ENCODE peak calls at places on chromosomes 6 and 20, in ten cellular contexts. Y is prostate gland, G is foreskin fibroblast, J is mesothelial cell of epicardium, K is choroid plexus epithelial cell, Q is IMR-90, M is fibroblast of the aortic adventitia, T is colonic mucosa, Z is natural killer cell, X is HFF-Myc. F is an unnamed sample.

GRCh38 chr6:116040980-116041379 is 19.7 kb downstream of the FRK start:
- DNase-seq in T (no peak), K (no peak), M (no peak), Q (no peak), Z (no peak), G (no peak), Y (no peak), J (no peak), X (no peak), F (no peak)

GRCh38 chr6:36897629-36898028 is 11.9 kb downstream of the C6orf89 start:
- DNase-seq in J (no peak), Z (no peak), M (peak), Y (no peak), G (no peak), Q (peak), T (no peak), X (no peak), K (peak), F (no peak)

GRCh38 chr6:7541175-7542064 is at the start of gene DSP:
- DNase-seq in T (peak), Q (no peak), G (no peak), J (peak), Z (no peak), X (no peak), Y (peak), K (peak), M (no peak), F (peak)

GRCh38 chr20:10454135-10454750 is 19.1 kb downstream of the SLX4IP start:
- DNase-seq in T (no peak), J (no peak), K (no peak), Z (no peak), M (no peak), Q (no peak), X (no peak), Y (no peak), G (no peak), F (no peak)

GRCh38 chr20:59308493-59309201 is 8.2 kb downstream of the EDN3 start:
- DNase-seq in M (no peak), K (no peak), G (no peak), Z (no peak), T (peak), Y (no peak), X (no peak), J (no peak), Q (no peak), F (no peak)

GRCh38 chr6:37276916-37277509 is 19.1 kb upstream of the TMEM217 start:
- DNase-seq in M (no peak), Y (no peak), G (no peak), K (no peak), Z (no peak), J (no peak), X (no peak), Q (no peak), T (no peak), F (no peak)

GRCh38 chr20:23086056-23086551 is at the start of gene CD93:
- DNase-seq in J (no peak), M (peak), Q (peak), K (peak), T (no peak), G (no peak), X (no peak), Z (peak), Y (no peak), F (no peak)

GRCh38 chr20:11195899-11196558 is 522.2 kb upstream of the JAG1 start:
- DNase-seq in Y (no peak), Z (no peak), X (no peak), K (peak), Q (peak), M (peak), T (no peak), J (no peak), G (peak), F (no peak)

GRCh38 chr6:112450663-112451062 is 103.5 kb downstream of the RFPL4B start:
- DNase-seq in G (no peak), M (no peak), J (no peak), Y (no peak), X (no peak), Z (no peak), Q (no peak), K (no peak), T (no peak), F (no peak)

GRCh38 chr20:13028001-13028400 is 19.2 kb downstream of the SPTLC3 start:
- DNase-seq in Q (no peak), Y (no peak), J (no peak), T (no peak), Z (no peak), G (no peak), X (no peak), M (peak), K (peak), F (no peak)

GRCh38 chr6:35470663-35471120 is 2.5 kb downstream of the RPL10A start:
- DNase-seq in J (no peak), X (no peak), Z (no peak), M (no peak), Q (no peak), Y (no peak), T (no peak), K (no peak), G (no peak), F (no peak)

GRCh38 chr20:59778615-59779200 is 154.7 kb downstream of the SYCP2 start:
- DNase-seq in G (no peak), K (no peak), X (no peak), M (no peak), Z (peak), Q (no peak), Y (no peak), J (peak), T (peak), F (peak)

GRCh38 chr6:90537723-90538407 is 49.0 kb downstream of the MAP3K7 start:
- DNase-seq in Y (no peak), K (peak), X (no peak), J (no peak), G (peak), Z (no peak), M (peak), T (no peak), Q (no peak), F (no peak)

GRCh38 chr6:145798530-145798929 is 16.1 kb downstream of the FBXO30 start:
- DNase-seq in Z (no peak), X (no peak), K (peak), M (peak), Q (peak), G (no peak), Y (no peak), J (no peak), T (no peak), F (no peak)

GRCh38 chr6:143553337-143553736 is 41.8 kb upstream of the FUCA2 start:
- DNase-seq in X (no peak), G (no peak), J (no peak), Q (no peak), M (no peak), Z (no peak), K (no peak), Y (no peak), T (no peak), F (no peak)

GRCh38 chr20:41081276-41081814 is 52.7 kb downstream of the TOP1 start:
- DNase-seq in Y (no peak), Z (no peak), X (no peak), G (no peak), Q (peak), J (no peak), M (no peak), K (peak), T (no peak), F (no peak)

GRCh38 chr6:2259002-2259494 is 13.6 kb upstream of the GMDS start:
- DNase-seq in G (no peak), K (no peak), Y (no peak), Z (no peak), M (no peak), X (no peak), J (no peak), Q (no peak), T (peak), F (no peak)

GRCh38 chr6:132961122-132961521 is 146.8 kb downstream of the RPS12 start:
- DNase-seq in X (no peak), K (peak), M (peak), Z (no peak), Q (peak), J (no peak), G (peak), T (no peak), Y (no peak), F (no peak)

GRCh38 chr20:4090756-4091331 is 75.5 kb upstream of the RNF24 start:
- DNase-seq in J (no peak), Y (no peak), G (peak), M (peak), X (no peak), Z (no peak), T (no peak), K (peak), Q (peak), F (peak)

GRCh38 chr20:63978319-63979220 is 872 bp downstream of the SAMD10 start:
- DNase-seq in K (peak), Y (peak), J (peak), G (no peak), M (no peak), Q (peak), Z (peak), X (no peak), T (peak), F (peak)

GRCh38 chr6:141260627-141261015 is 872.1 kb upstream of the GJE1 start:
- DNase-seq in T (no peak), K (no peak), M (no peak), Q (no peak), Z (no peak), J (no peak), G (no peak), Y (no peak), X (no peak), F (no peak)

GRCh38 chr6:157954150-157955117 is 27.2 kb upstream of the SYNJ2 start:
- DNase-seq in T (peak), M (peak), G (no peak), Z (no peak), K (peak), X (no peak), J (no peak), Q (peak), Y (peak), F (no peak)

GRCh38 chr6:152110878-152111820 is 303.7 kb downstream of the ESR1 start:
- DNase-seq in Z (no peak), Y (no peak), J (no peak), G (peak), M (peak), K (no peak), X (no peak), Q (no peak), T (no peak), F (no peak)

GRCh38 chr6:156794963-156795362 is 17.8 kb downstream of the ARID1B start:
- DNase-seq in T (no peak), G (no peak), J (no peak), Y (no peak), K (no peak), Q (no peak), Z (no peak), M (no peak), X (no peak), F (no peak)

GRCh38 chr6:128743974-128744765 is 138.8 kb upstream of the LAMA2 start:
- DNase-seq in Z (no peak), M (no peak), Y (no peak), K (no peak), T (no peak), G (no peak), J (no peak), Q (no peak), X (no peak), F (no peak)

GRCh38 chr6:87210979-87211378 is 55.6 kb downstream of the ZNF292 start:
- DNase-seq in T (no peak), Q (no peak), G (no peak), M (no peak), Y (no peak), K (no peak), Z (no peak), J (no peak), X (no peak), F (no peak)

GRCh38 chr6:152696543-152696942 is 1.2 kb upstream of the MYCT1 start:
- DNase-seq in J (no peak), M (peak), G (peak), Q (peak), Y (no peak), T (no peak), K (peak), Z (no peak), X (no peak), F (no peak)

GRCh38 chr20:46695888-46696287 is 6.6 kb upstream of the TP53RK start:
- DNase-seq in X (no peak), Q (peak), Z (no peak), G (no peak), J (no peak), Y (no peak), M (peak), K (peak), T (no peak), F (no peak)

GRCh38 chr6:29702519-29703103 is 20.6 kb upstream of the HLA-F start:
- DNase-seq in Y (no peak), J (peak), T (peak), Z (peak), K (peak), X (no peak), G (no peak), Q (no peak), M (peak), F (no peak)
- TF ChIP-seq CTCF in Y (peak), J (peak), T (no peak), Z (peak), K (peak), X (peak), G (peak), Q (peak), M (peak), F (peak)

DNA sequence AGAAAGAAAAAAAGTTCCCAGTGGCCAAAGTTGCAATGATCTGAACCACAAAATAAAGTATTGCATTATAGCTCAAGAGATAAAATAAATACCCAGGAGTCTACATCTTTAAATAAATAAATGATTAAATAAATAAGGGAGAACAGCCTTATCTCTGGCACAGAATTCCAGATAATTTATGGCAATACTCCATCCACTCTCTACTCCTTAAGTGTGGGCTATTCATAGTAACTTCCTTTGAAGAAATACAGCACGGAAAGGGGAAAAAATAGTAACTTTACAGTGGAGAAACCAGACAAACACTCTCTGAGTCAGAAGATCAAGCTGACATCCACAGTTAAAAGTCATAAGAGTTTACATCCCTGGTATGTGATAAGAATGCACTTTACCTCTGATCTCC is 11.6 kb downstream of the AURKA start:
- DNase-seq in M (peak), Q (peak), G (no peak), Z (no peak), K (peak), T (no peak), J (no peak), X (no peak), Y (no peak), F (no peak)
- TF ChIP-seq CTCF in M (no peak), Q (no peak), G (no peak), Z (no peak), K (no peak), T (no peak), J (no peak), X (no peak), Y (no peak), F (no peak)

GRCh38 chr6:15914553-15914952 is 214.3 kb upstream of the MYLIP start:
- DNase-seq in K (no peak), G (no peak), Q (no peak), J (no peak), X (no peak), Z (no peak), Y (no peak), M (no peak), T (no peak), F (no peak)

GRCh38 chr6:15912505-15912767 is 216.4 kb upstream of the MYLIP start:
- DNase-seq in Z (no peak), K (no peak), J (no peak), Y (no peak), X (no peak), G (no peak), Q (no peak), T (no peak), M (no peak), F (no peak)

GRCh38 chr6:15913001-15913400 is 215.9 kb upstream of the MYLIP start:
- DNase-seq in Z (no peak), Q (no peak), X (no peak), T (no peak), Y (no peak), M (no peak), G (no peak), J (no peak), K (no peak), F (no peak)

GRCh38 chr6:15911753-15912504 is 217.0 kb upstream of the MYLIP start:
- DNase-seq in M (no peak), K (no peak), Z (no peak), J (no peak), X (no peak), T (no peak), G (no peak), Y (no peak), Q (no peak), F (no peak)

DNA sequence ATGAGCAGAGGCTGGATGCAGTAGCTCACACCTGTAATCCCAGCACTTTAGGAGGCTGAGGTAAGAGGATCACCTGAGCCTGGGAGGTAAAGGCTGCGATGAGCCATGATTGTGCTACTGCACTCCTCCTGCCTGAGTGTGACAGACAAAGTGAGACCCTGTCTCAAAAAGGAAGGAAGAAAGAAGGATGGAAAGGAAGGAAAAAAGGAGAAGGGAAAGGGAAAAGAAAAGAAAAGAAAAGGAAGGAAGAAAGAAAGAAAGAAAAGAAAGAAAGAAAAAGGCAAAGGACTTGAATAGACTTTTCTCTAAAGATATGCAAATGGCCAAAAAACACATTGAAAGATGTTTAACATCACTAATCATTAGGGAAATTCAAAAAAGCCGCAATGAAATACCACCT is 215.3 kb upstream of the MYLIP start:
- DNase-seq in Y (no peak), T (no peak), J (no peak), Z (no peak), Q (no peak), M (no peak), G (no peak), K (no peak), X (no peak), F (no peak)
- TF ChIP-seq CTCF in Y (no peak), T (no peak), J (no peak), Z (no peak), Q (no peak), M (no peak), G (no peak), K (no peak), X (no peak), F (no peak)

DNA sequence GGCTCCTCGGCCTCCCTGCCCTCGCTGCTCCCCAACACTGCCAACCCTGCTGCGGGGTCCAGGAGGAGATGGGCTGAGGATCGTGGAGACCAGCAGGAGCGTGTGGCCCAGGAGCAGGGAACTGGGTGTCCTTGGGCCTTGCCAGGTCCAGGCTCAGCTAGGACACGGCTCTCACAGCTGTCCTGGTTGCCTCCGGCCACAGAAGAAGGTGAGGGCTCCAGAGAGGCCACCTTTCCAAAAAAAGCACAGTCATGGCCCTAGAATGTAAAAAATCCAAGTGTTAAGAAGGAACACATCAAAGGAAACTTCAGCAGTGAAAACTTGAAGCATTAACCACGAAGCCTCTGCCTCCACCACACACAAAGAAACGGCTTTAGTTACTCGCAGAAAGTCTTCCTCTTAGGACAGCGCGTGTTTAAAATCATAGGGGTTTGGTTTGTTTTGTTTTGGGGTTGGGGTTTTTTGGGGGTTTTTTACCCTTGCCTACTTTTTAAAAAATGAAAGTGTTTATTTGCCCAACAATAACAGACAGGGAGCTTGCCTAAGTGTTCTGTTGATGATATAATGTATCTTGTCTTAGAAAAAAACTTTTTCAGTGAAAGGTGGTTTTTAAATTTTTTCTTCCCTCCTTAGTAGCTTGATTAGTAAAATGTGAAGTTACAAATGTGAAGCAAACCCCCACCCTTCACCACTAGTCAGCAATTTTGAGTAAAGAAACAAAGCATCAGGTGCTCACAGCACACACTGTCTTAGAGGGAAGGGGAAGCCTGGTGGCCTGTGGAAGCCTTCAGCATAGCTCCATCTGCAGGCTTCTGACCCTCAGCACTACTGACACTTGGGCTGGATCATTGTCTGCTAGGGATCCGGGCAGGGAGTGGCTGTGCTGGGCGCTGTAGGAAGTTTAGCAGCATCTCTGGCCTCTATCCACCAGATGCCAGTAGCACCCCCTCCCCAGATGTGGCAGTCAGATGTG is 60.0 kb downstream of the PTPN1 start:
- DNase-seq in G (no peak), X (no peak), Z (no peak), M (peak), T (no peak), K (peak), Q (peak), J (no peak), Y (no peak), F (no peak)
- TF ChIP-seq CTCF in G (peak), X (peak), Z (no peak), M (peak), T (no peak), K (peak), Q (peak), J (no peak), Y (no peak), F (no peak)

GRCh38 chr20:44537993-44538392 is 16.1 kb upstream of the SERINC3 start:
- DNase-seq in Z (no peak), X (no peak), K (peak), Y (no peak), J (no peak), T (no peak), G (no peak), M (peak), Q (peak), F (no peak)
- TF ChIP-seq CTCF in Z (no peak), X (peak), K (peak), Y (no peak), J (no peak), T (no peak), G (no peak), M (peak), Q (peak), F (no peak)

GRCh38 chr6:73732845-73733675 is 37.1 kb downstream of the CD109 start:
- DNase-seq in K (peak), Z (peak), X (peak), M (peak), G (peak), Q (peak), Y (peak), J (peak), T (peak), F (no peak)
- TF ChIP-seq CTCF in K (peak), Z (peak), X (peak), M (peak), G (peak), Q (peak), Y (peak), J (peak), T (peak), F (peak)

GRCh38 chr20:37329481-37330165 is 16.3 kb upstream of the SRC start:
- DNase-seq in J (no peak), Q (no peak), G (no peak), X (no peak), T (no peak), K (no peak), M (no peak), Y (no peak), Z (no peak), F (no peak)
- TF ChIP-seq CTCF in J (no peak), Q (no peak), G (no peak), X (no peak), T (no peak), K (no peak), M (no peak), Y (no peak), Z (no peak), F (no peak)

DNA sequence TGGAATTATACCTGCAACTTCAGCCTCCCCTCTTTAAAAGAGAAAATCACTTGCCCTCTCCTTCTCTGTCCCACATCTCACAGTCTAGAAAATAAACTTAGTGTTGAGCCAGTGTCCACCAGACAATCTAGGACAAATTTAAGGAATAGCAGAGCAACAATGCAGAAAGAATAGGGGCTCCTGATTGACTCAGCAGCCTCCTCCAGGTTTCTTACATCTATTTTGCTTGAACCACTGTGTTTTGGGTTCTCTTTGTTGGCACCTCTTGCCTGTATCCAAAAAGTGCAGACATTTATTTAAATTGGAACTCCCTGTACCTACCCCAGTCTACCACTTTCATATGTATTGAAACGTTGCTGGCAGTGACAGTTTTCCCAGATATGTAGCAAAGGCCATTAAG is 133.7 kb upstream of the HSF2 start:
- DNase-seq in T (no peak), Q (no peak), Z (no peak), G (no peak), J (no peak), M (no peak), Y (no peak), X (no peak), K (no peak), F (no peak)
- TF ChIP-seq CTCF in T (no peak), Q (no peak), Z (no peak), G (no peak), J (no peak), M (no peak), Y (no peak), X (no peak), K (no peak), F (no peak)